ENCODE peak calls at places on chromosomes 16 and 17, in nine cellular contexts. One of them, this sample, is unnamed.

GRCh38 chr17:3956558-3956957 is 7.7 kb downstream of the ATP2A3 start:
- DNase-seq in putamen: no peak
- DNase-seq in neural crest cell: no peak
- DNase-seq in dermis blood vessel endothelial cell: no peak
- DNase-seq in NCI-H1417: no peak
- DNase-seq in lower lobe of right lung: no peak
- DNase-seq in activated CD8-positive, alpha-beta memory T cell treated with anti-CD3 and anti-CD28 coated beads for 48 hours: no peak
- DNase-seq in substantia nigra: no peak
- DNase-seq in lung: no peak
- DNase-seq in this sample: no peak

GRCh38 chr16:86775401-86775985 is 197.1 kb downstream of the FOXL1 start:
- DNase-seq in putamen: no peak
- DNase-seq in neural crest cell: no peak
- DNase-seq in dermis blood vessel endothelial cell: no peak
- DNase-seq in NCI-H1417: no peak
- DNase-seq in lower lobe of right lung: no peak
- DNase-seq in activated CD8-positive, alpha-beta memory T cell treated with anti-CD3 and anti-CD28 coated beads for 48 hours: no peak
- DNase-seq in substantia nigra: no peak
- DNase-seq in lung: no peak
- DNase-seq in this sample: no peak

GRCh38 chr17:56110463-56111138 is 42.7 kb upstream of the ANKFN1 start:
- DNase-seq in putamen: no peak
- DNase-seq in neural crest cell: no peak
- DNase-seq in dermis blood vessel endothelial cell: no peak
- DNase-seq in NCI-H1417: no peak
- DNase-seq in lower lobe of right lung: peak; percentile 71
- DNase-seq in activated CD8-positive, alpha-beta memory T cell treated with anti-CD3 and anti-CD28 coated beads for 48 hours: no peak
- DNase-seq in substantia nigra: no peak
- DNase-seq in lung: peak; percentile 65
- DNase-seq in this sample: no peak

GRCh38 chr16:29231231-29231630 is 175.3 kb downstream of the NPIPB11 start:
- DNase-seq in putamen: no peak
- DNase-seq in neural crest cell: no peak
- DNase-seq in dermis blood vessel endothelial cell: no peak
- DNase-seq in NCI-H1417: no peak
- DNase-seq in lower lobe of right lung: no peak
- DNase-seq in activated CD8-positive, alpha-beta memory T cell treated with anti-CD3 and anti-CD28 coated beads for 48 hours: no peak
- DNase-seq in substantia nigra: no peak
- DNase-seq in lung: no peak
- DNase-seq in this sample: no peak

GRCh38 chr17:32111141-32111771 is 31.0 kb upstream of the RHOT1 start:
- DNase-seq in putamen: peak; percentile 50
- DNase-seq in neural crest cell: no peak
- DNase-seq in dermis blood vessel endothelial cell: peak; percentile 75
- DNase-seq in NCI-H1417: peak; percentile 18
- DNase-seq in lower lobe of right lung: no peak
- DNase-seq in activated CD8-positive, alpha-beta memory T cell treated with anti-CD3 and anti-CD28 coated beads for 48 hours: no peak
- DNase-seq in substantia nigra: peak; percentile 21
- DNase-seq in lung: peak; percentile 36
- DNase-seq in this sample: peak; percentile 20

GRCh38 chr17:49624896-49625295 is 49.2 kb downstream of the NXPH3 start:
- DNase-seq in putamen: no peak
- DNase-seq in neural crest cell: no peak
- DNase-seq in dermis blood vessel endothelial cell: no peak
- DNase-seq in NCI-H1417: no peak
- DNase-seq in lower lobe of right lung: no peak
- DNase-seq in activated CD8-positive, alpha-beta memory T cell treated with anti-CD3 and anti-CD28 coated beads for 48 hours: no peak
- DNase-seq in substantia nigra: no peak
- DNase-seq in lung: no peak
- DNase-seq in this sample: no peak

GRCh38 chr16:81624718-81625543 is 154.2 kb upstream of the PLCG2 start:
- DNase-seq in putamen: no peak
- DNase-seq in neural crest cell: no peak
- DNase-seq in dermis blood vessel endothelial cell: peak; percentile 72
- DNase-seq in NCI-H1417: peak; percentile 52
- DNase-seq in lower lobe of right lung: no peak
- DNase-seq in activated CD8-positive, alpha-beta memory T cell treated with anti-CD3 and anti-CD28 coated beads for 48 hours: no peak
- DNase-seq in substantia nigra: no peak
- DNase-seq in lung: no peak
- DNase-seq in this sample: no peak

GRCh38 chr17:66171692-66172091 is 20.2 kb downstream of the CEP112 start:
- DNase-seq in putamen: no peak
- DNase-seq in neural crest cell: no peak
- DNase-seq in dermis blood vessel endothelial cell: no peak
- DNase-seq in NCI-H1417: no peak
- DNase-seq in lower lobe of right lung: no peak
- DNase-seq in activated CD8-positive, alpha-beta memory T cell treated with anti-CD3 and anti-CD28 coated beads for 48 hours: no peak
- DNase-seq in substantia nigra: no peak
- DNase-seq in lung: no peak
- DNase-seq in this sample: no peak

GRCh38 chr16:27228621-27229501 is 25.5 kb downstream of the KDM8 start:
- DNase-seq in putamen: no peak
- DNase-seq in neural crest cell: no peak
- DNase-seq in dermis blood vessel endothelial cell: peak; percentile 42
- DNase-seq in NCI-H1417: no peak
- DNase-seq in lower lobe of right lung: peak; percentile 46
- DNase-seq in activated CD8-positive, alpha-beta memory T cell treated with anti-CD3 and anti-CD28 coated beads for 48 hours: no peak
- DNase-seq in substantia nigra: no peak
- DNase-seq in lung: no peak
- DNase-seq in this sample: no peak

GRCh38 chr16:62240722-62241121 is 204.5 kb upstream of the CDH8 start:
- DNase-seq in putamen: no peak
- DNase-seq in neural crest cell: no peak
- DNase-seq in dermis blood vessel endothelial cell: no peak
- DNase-seq in NCI-H1417: no peak
- DNase-seq in lower lobe of right lung: no peak
- DNase-seq in activated CD8-positive, alpha-beta memory T cell treated with anti-CD3 and anti-CD28 coated beads for 48 hours: no peak
- DNase-seq in substantia nigra: no peak
- DNase-seq in lung: no peak
- DNase-seq in this sample: no peak

GRCh38 chr17:78988152-78988551 is 8.4 kb upstream of the LGALS3BP start:
- DNase-seq in putamen: no peak
- DNase-seq in neural crest cell: no peak
- DNase-seq in dermis blood vessel endothelial cell: no peak
- DNase-seq in NCI-H1417: no peak
- DNase-seq in lower lobe of right lung: no peak
- DNase-seq in activated CD8-positive, alpha-beta memory T cell treated with anti-CD3 and anti-CD28 coated beads for 48 hours: no peak
- DNase-seq in substantia nigra: no peak
- DNase-seq in lung: no peak
- DNase-seq in this sample: no peak

GRCh38 chr16:20380782-20381181 is 23.8 kb downstream of the PDILT start:
- DNase-seq in putamen: no peak
- DNase-seq in neural crest cell: no peak
- DNase-seq in dermis blood vessel endothelial cell: no peak
- DNase-seq in NCI-H1417: no peak
- DNase-seq in lower lobe of right lung: no peak
- DNase-seq in activated CD8-positive, alpha-beta memory T cell treated with anti-CD3 and anti-CD28 coated beads for 48 hours: no peak
- DNase-seq in substantia nigra: no peak
- DNase-seq in lung: no peak
- DNase-seq in this sample: no peak

GRCh38 chr16:23969468-23970297 is 133.9 kb downstream of the PRKCB start:
- DNase-seq in putamen: peak; percentile 64
- DNase-seq in neural crest cell: no peak
- DNase-seq in dermis blood vessel endothelial cell: no peak
- DNase-seq in NCI-H1417: no peak
- DNase-seq in lower lobe of right lung: no peak
- DNase-seq in activated CD8-positive, alpha-beta memory T cell treated with anti-CD3 and anti-CD28 coated beads for 48 hours: no peak
- DNase-seq in substantia nigra: no peak
- DNase-seq in lung: no peak
- DNase-seq in this sample: no peak

GRCh38 chr17:67496286-67496685 is 119.2 kb downstream of the PITPNC1 start:
- DNase-seq in putamen: no peak
- DNase-seq in neural crest cell: no peak
- DNase-seq in dermis blood vessel endothelial cell: no peak
- DNase-seq in NCI-H1417: no peak
- DNase-seq in lower lobe of right lung: no peak
- DNase-seq in activated CD8-positive, alpha-beta memory T cell treated with anti-CD3 and anti-CD28 coated beads for 48 hours: no peak
- DNase-seq in substantia nigra: no peak
- DNase-seq in lung: no peak
- DNase-seq in this sample: no peak

GRCh38 chr17:48244121-48244711 is 136.7 kb downstream of the SNX11 start:
- DNase-seq in putamen: no peak
- DNase-seq in neural crest cell: no peak
- DNase-seq in dermis blood vessel endothelial cell: peak; percentile 91
- DNase-seq in NCI-H1417: no peak
- DNase-seq in lower lobe of right lung: no peak
- DNase-seq in activated CD8-positive, alpha-beta memory T cell treated with anti-CD3 and anti-CD28 coated beads for 48 hours: no peak
- DNase-seq in substantia nigra: no peak
- DNase-seq in lung: no peak
- DNase-seq in this sample: no peak